ENCODE peak calls at places on chromosomes 3 and 15, in five cellular contexts. One of them, this sample, is unnamed.

GRCh38 chr3:178684881-178685590 is 148.8 kb downstream of the KCNMB2 start:
- DNase-seq in Panc1: no peak
- DNase-seq in lung: no peak
- DNase-seq in activated effector memory CD4-positive, alpha-beta T cell treated with anti-CD3 and anti-CD28 coated beads, Interleukin-2, amount 50 U/mL, for 16 hours: no peak
- DNase-seq in EH: no peak
- DNase-seq in this sample: no peak

GRCh38 chr3:106328224-106328623 is 459.4 kb upstream of the CBLB start:
- DNase-seq in Panc1: no peak
- DNase-seq in lung: no peak
- DNase-seq in activated effector memory CD4-positive, alpha-beta T cell treated with anti-CD3 and anti-CD28 coated beads, Interleukin-2, amount 50 U/mL, for 16 hours: no peak
- DNase-seq in EH: no peak
- DNase-seq in this sample: no peak

GRCh38 chr3:42476225-42477160 is 25.9 kb upstream of the VIPR1 start:
- DNase-seq in Panc1: no peak
- DNase-seq in lung: peak
- DNase-seq in activated effector memory CD4-positive, alpha-beta T cell treated with anti-CD3 and anti-CD28 coated beads, Interleukin-2, amount 50 U/mL, for 16 hours: no peak
- DNase-seq in EH: peak
- DNase-seq in this sample: no peak

GRCh38 chr3:33453331-33453761 is 13.1 kb upstream of the UBP1 start:
- DNase-seq in Panc1: no peak
- DNase-seq in lung: no peak
- DNase-seq in activated effector memory CD4-positive, alpha-beta T cell treated with anti-CD3 and anti-CD28 coated beads, Interleukin-2, amount 50 U/mL, for 16 hours: no peak
- DNase-seq in EH: no peak
- DNase-seq in this sample: no peak

GRCh38 chr3:126102530-126102951 is 18.6 kb upstream of the SLC41A3 start:
- DNase-seq in Panc1: no peak
- DNase-seq in lung: peak
- DNase-seq in activated effector memory CD4-positive, alpha-beta T cell treated with anti-CD3 and anti-CD28 coated beads, Interleukin-2, amount 50 U/mL, for 16 hours: no peak
- DNase-seq in EH: peak
- DNase-seq in this sample: peak

GRCh38 chr3:120488296-120488695 is 37.5 kb upstream of the FSTL1 start:
- DNase-seq in Panc1: no peak
- DNase-seq in lung: no peak
- DNase-seq in activated effector memory CD4-positive, alpha-beta T cell treated with anti-CD3 and anti-CD28 coated beads, Interleukin-2, amount 50 U/mL, for 16 hours: no peak
- DNase-seq in EH: no peak
- DNase-seq in this sample: no peak

GRCh38 chr3:151347432-151347831 is 18.1 kb upstream of the P2RY13 start:
- DNase-seq in Panc1: no peak
- DNase-seq in lung: peak
- DNase-seq in activated effector memory CD4-positive, alpha-beta T cell treated with anti-CD3 and anti-CD28 coated beads, Interleukin-2, amount 50 U/mL, for 16 hours: no peak
- DNase-seq in EH: no peak
- DNase-seq in this sample: no peak

GRCh38 chr15:70328137-70329115 is 230.7 kb upstream of the TLE3 start:
- DNase-seq in Panc1: no peak
- DNase-seq in lung: no peak
- DNase-seq in activated effector memory CD4-positive, alpha-beta T cell treated with anti-CD3 and anti-CD28 coated beads, Interleukin-2, amount 50 U/mL, for 16 hours: no peak
- DNase-seq in EH: peak
- DNase-seq in this sample: no peak

GRCh38 chr3:48275292-48276027 is 34.6 kb downstream of the ZNF589 start:
- DNase-seq in Panc1: no peak
- DNase-seq in lung: no peak
- DNase-seq in activated effector memory CD4-positive, alpha-beta T cell treated with anti-CD3 and anti-CD28 coated beads, Interleukin-2, amount 50 U/mL, for 16 hours: no peak
- DNase-seq in EH: peak
- DNase-seq in this sample: no peak

GRCh38 chr3:120420855-120421570 is 29.8 kb downstream of the FSTL1 start:
- DNase-seq in Panc1: no peak
- DNase-seq in lung: no peak
- DNase-seq in activated effector memory CD4-positive, alpha-beta T cell treated with anti-CD3 and anti-CD28 coated beads, Interleukin-2, amount 50 U/mL, for 16 hours: no peak
- DNase-seq in EH: peak
- DNase-seq in this sample: no peak

This sample was measured in T-helper 17 cell.